ENCODE peak calls at places on chromosome 21, in eight cellular contexts. One of them, this sample, is unnamed.

GRCh38 chr21:37849703-37850102 is 66.6 kb downstream of the KCNJ6 start:
- DNase-seq in heart right ventricle: no peak
- DNase-seq in suprapubic skin: no peak
- DNase-seq in CD8-positive, alpha-beta T cell: no peak
- DNase-seq in choroid plexus epithelial cell: peak; percentile 83
- DNase-seq in endothelial cell: no peak
- DNase-seq in body of pancreas: no peak
- DNase-seq in fibroblast of the aortic adventitia: peak; percentile 73
- DNase-seq in this sample: no peak

GRCh38 chr21:32693581-32693980 is 34.2 kb downstream of the SYNJ1 start:
- DNase-seq in endothelial cell: no peak
- DNase-seq in suprapubic skin: no peak
- DNase-seq in choroid plexus epithelial cell: no peak
- DNase-seq in body of pancreas: no peak
- DNase-seq in fibroblast of the aortic adventitia: no peak
- DNase-seq in heart right ventricle: no peak
- DNase-seq in CD8-positive, alpha-beta T cell: no peak
- DNase-seq in this sample: no peak

GRCh38 chr21:42319368-42319767 is 4.2 kb upstream of the TFF3 start:
- DNase-seq in suprapubic skin: no peak
- DNase-seq in choroid plexus epithelial cell: no peak
- DNase-seq in fibroblast of the aortic adventitia: no peak
- DNase-seq in body of pancreas: no peak
- DNase-seq in CD8-positive, alpha-beta T cell: peak; percentile 46
- DNase-seq in endothelial cell: no peak
- DNase-seq in heart right ventricle: no peak
- DNase-seq in this sample: peak; percentile 78

GRCh38 chr21:43772368-43772870 is 3.7 kb downstream of the CSTB start:
- DNase-seq in endothelial cell: no peak
- DNase-seq in choroid plexus epithelial cell: no peak
- DNase-seq in body of pancreas: no peak
- DNase-seq in suprapubic skin: no peak
- DNase-seq in heart right ventricle: no peak
- DNase-seq in fibroblast of the aortic adventitia: no peak
- DNase-seq in CD8-positive, alpha-beta T cell: no peak
- DNase-seq in this sample: no peak

GRCh38 chr21:43644609-43645008 is 14.7 kb downstream of the HSF2BP start:
- DNase-seq in body of pancreas: no peak
- DNase-seq in CD8-positive, alpha-beta T cell: no peak
- DNase-seq in suprapubic skin: no peak
- DNase-seq in endothelial cell: no peak
- DNase-seq in heart right ventricle: no peak
- DNase-seq in choroid plexus epithelial cell: peak; percentile 61
- DNase-seq in fibroblast of the aortic adventitia: peak; percentile 44
- DNase-seq in this sample: no peak

GRCh38 chr21:21463456-21463855 is 465.2 kb downstream of the NCAM2 start:
- DNase-seq in CD8-positive, alpha-beta T cell: no peak
- DNase-seq in fibroblast of the aortic adventitia: peak; percentile 3
- DNase-seq in heart right ventricle: no peak
- DNase-seq in body of pancreas: no peak
- DNase-seq in suprapubic skin: no peak
- DNase-seq in choroid plexus epithelial cell: peak; percentile 36
- DNase-seq in endothelial cell: peak; percentile 8
- DNase-seq in this sample: no peak

GRCh38 chr21:42562816-42563215 is 49.2 kb downstream of the SLC37A1 start:
- DNase-seq in endothelial cell: no peak
- DNase-seq in choroid plexus epithelial cell: no peak
- DNase-seq in body of pancreas: peak; percentile 5
- DNase-seq in suprapubic skin: peak; percentile 50
- DNase-seq in fibroblast of the aortic adventitia: no peak
- DNase-seq in CD8-positive, alpha-beta T cell: no peak
- DNase-seq in heart right ventricle: no peak
- DNase-seq in this sample: no peak

GRCh38 chr21:39115659-39116235 is 67.5 kb downstream of the PSMG1 start:
- DNase-seq in CD8-positive, alpha-beta T cell: no peak
- DNase-seq in fibroblast of the aortic adventitia: no peak
- DNase-seq in endothelial cell: no peak
- DNase-seq in body of pancreas: no peak
- DNase-seq in heart right ventricle: no peak
- DNase-seq in choroid plexus epithelial cell: no peak
- DNase-seq in suprapubic skin: no peak
- DNase-seq in this sample: no peak

GRCh38 chr21:18373631-18374030 is 30.0 kb downstream of the TMPRSS15 start:
- DNase-seq in suprapubic skin: no peak
- DNase-seq in choroid plexus epithelial cell: no peak
- DNase-seq in body of pancreas: no peak
- DNase-seq in fibroblast of the aortic adventitia: no peak
- DNase-seq in CD8-positive, alpha-beta T cell: no peak
- DNase-seq in endothelial cell: no peak
- DNase-seq in heart right ventricle: no peak
- DNase-seq in this sample: no peak

GRCh38 chr21:43284238-43284637 is 115.4 kb downstream of the CRYAA start:
- DNase-seq in choroid plexus epithelial cell: no peak
- DNase-seq in body of pancreas: no peak
- DNase-seq in heart right ventricle: no peak
- DNase-seq in CD8-positive, alpha-beta T cell: no peak
- DNase-seq in suprapubic skin: no peak
- DNase-seq in fibroblast of the aortic adventitia: no peak
- DNase-seq in endothelial cell: no peak
- DNase-seq in this sample: no peak

GRCh38 chr21:14300074-14300473 is 82.9 kb downstream of the HSPA13 start:
- DNase-seq in body of pancreas: no peak
- DNase-seq in endothelial cell: no peak
- DNase-seq in choroid plexus epithelial cell: no peak
- DNase-seq in heart right ventricle: no peak
- DNase-seq in suprapubic skin: no peak
- DNase-seq in fibroblast of the aortic adventitia: no peak
- DNase-seq in CD8-positive, alpha-beta T cell: no peak
- DNase-seq in this sample: no peak

GRCh38 chr21:43910460-43910859 is 45.4 kb downstream of the AGPAT3 start:
- DNase-seq in suprapubic skin: peak; percentile 31
- DNase-seq in choroid plexus epithelial cell: no peak
- DNase-seq in body of pancreas: no peak
- DNase-seq in endothelial cell: no peak
- DNase-seq in CD8-positive, alpha-beta T cell: no peak
- DNase-seq in fibroblast of the aortic adventitia: no peak
- DNase-seq in heart right ventricle: no peak
- DNase-seq in this sample: no peak

GRCh38 chr21:41636636-41637625 is 129.0 kb upstream of the TMPRSS2 start:
- DNase-seq in fibroblast of the aortic adventitia: no peak
- DNase-seq in endothelial cell: no peak
- DNase-seq in choroid plexus epithelial cell: no peak
- DNase-seq in suprapubic skin: peak; percentile 61
- DNase-seq in heart right ventricle: no peak
- DNase-seq in CD8-positive, alpha-beta T cell: no peak
- DNase-seq in body of pancreas: no peak
- DNase-seq in this sample: no peak

GRCh38 chr21:43851593-43851992 is 13.4 kb upstream of the AGPAT3 start:
- DNase-seq in choroid plexus epithelial cell: no peak
- DNase-seq in CD8-positive, alpha-beta T cell: no peak
- DNase-seq in endothelial cell: no peak
- DNase-seq in body of pancreas: no peak
- DNase-seq in heart right ventricle: no peak
- DNase-seq in fibroblast of the aortic adventitia: no peak
- DNase-seq in suprapubic skin: no peak
- DNase-seq in this sample: no peak

GRCh38 chr21:39030127-39030884 is 152.9 kb downstream of the PSMG1 start:
- DNase-seq in suprapubic skin: no peak
- DNase-seq in heart right ventricle: no peak
- DNase-seq in fibroblast of the aortic adventitia: no peak
- DNase-seq in body of pancreas: no peak
- DNase-seq in CD8-positive, alpha-beta T cell: no peak
- DNase-seq in endothelial cell: no peak
- DNase-seq in choroid plexus epithelial cell: no peak
- DNase-seq in this sample: no peak

GRCh38 chr21:33121715-33122475 is 52.0 kb downstream of the OLIG1 start:
- DNase-seq in heart right ventricle: no peak
- DNase-seq in choroid plexus epithelial cell: peak; percentile 20
- DNase-seq in endothelial cell: no peak
- DNase-seq in body of pancreas: no peak
- DNase-seq in CD8-positive, alpha-beta T cell: no peak
- DNase-seq in suprapubic skin: no peak
- DNase-seq in fibroblast of the aortic adventitia: peak; percentile 18
- DNase-seq in this sample: no peak

GRCh38 chr21:45695086-45695485 is 51.6 kb downstream of the PCBP3 start:
- DNase-seq in CD8-positive, alpha-beta T cell: no peak
- DNase-seq in heart right ventricle: no peak
- DNase-seq in choroid plexus epithelial cell: peak; percentile 7
- DNase-seq in suprapubic skin: no peak
- DNase-seq in endothelial cell: peak; percentile 30
- DNase-seq in body of pancreas: no peak
- DNase-seq in fibroblast of the aortic adventitia: no peak
- DNase-seq in this sample: no peak
- TF ChIP-seq CTCF in CD8-positive, alpha-beta T cell: no peak
- TF ChIP-seq CTCF in heart right ventricle: no peak
- TF ChIP-seq CTCF in choroid plexus epithelial cell: peak; percentile 29
- TF ChIP-seq CTCF in suprapubic skin: no peak
- TF ChIP-seq CTCF in endothelial cell: no peak
- TF ChIP-seq CTCF in body of pancreas: no peak
- TF ChIP-seq CTCF in fibroblast of the aortic adventitia: no peak
- TF ChIP-seq CTCF in this sample: peak; percentile 16

DNA sequence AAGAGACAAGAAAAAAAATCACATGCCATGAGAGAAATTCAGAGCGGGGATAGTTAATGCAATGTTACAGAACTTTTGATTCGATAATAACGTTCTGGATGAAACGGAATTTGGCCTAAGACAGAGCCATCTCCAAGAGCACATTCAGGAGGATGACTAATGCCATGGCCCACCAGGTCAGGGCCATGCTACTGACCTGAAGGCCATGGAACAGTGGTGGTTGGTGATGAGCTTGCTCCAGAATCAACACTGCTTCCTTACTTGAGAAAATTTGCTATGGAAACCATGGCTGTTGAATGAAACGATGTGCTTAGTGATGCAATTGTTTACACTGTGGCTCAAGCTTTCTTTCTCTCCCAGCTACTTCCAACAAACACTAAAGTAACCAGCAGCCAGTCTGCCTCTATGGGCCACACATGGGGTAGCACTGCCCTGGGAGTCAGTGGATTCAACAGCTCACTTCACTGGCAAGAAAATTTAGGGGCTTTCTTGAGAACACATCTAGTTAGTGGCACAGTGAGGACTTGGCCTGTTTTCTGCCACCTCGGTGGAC is 299.1 kb downstream of the PCP4 start:
- DNase-seq in endothelial cell: no peak
- DNase-seq in choroid plexus epithelial cell: no peak
- DNase-seq in CD8-positive, alpha-beta T cell: no peak
- DNase-seq in fibroblast of the aortic adventitia: no peak
- DNase-seq in body of pancreas: no peak
- DNase-seq in heart right ventricle: no peak
- DNase-seq in suprapubic skin: no peak
- DNase-seq in this sample: no peak
- TF ChIP-seq CTCF in endothelial cell: no peak
- TF ChIP-seq CTCF in choroid plexus epithelial cell: no peak
- TF ChIP-seq CTCF in CD8-positive, alpha-beta T cell: no peak
- TF ChIP-seq CTCF in fibroblast of the aortic adventitia: no peak
- TF ChIP-seq CTCF in body of pancreas: no peak
- TF ChIP-seq CTCF in heart right ventricle: no peak
- TF ChIP-seq CTCF in suprapubic skin: no peak
- TF ChIP-seq CTCF in this sample: no peak

DNA sequence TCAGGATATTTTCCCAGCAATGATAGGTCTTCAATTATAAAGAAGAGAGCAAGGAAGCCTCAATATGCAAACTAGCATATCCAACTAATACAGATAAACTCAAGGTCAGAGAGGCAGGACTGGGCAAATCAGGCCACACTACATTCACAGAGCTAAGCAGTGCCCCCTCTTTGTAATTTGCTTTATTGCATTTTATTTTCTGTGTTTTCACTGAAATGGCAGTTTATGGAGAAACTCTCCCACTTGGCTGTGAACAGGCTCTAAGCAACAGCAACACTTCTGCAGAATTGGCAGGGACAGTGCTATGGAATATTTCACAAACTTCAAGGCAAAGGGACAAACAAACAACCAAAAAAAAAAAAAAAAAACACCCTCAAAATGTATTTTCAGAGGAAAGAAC is 93.4 kb upstream of the SOD1 start:
- DNase-seq in CD8-positive, alpha-beta T cell: no peak
- DNase-seq in heart right ventricle: no peak
- DNase-seq in suprapubic skin: no peak
- DNase-seq in choroid plexus epithelial cell: peak; percentile 30
- DNase-seq in endothelial cell: no peak
- DNase-seq in fibroblast of the aortic adventitia: no peak
- DNase-seq in body of pancreas: no peak
- DNase-seq in this sample: no peak
- TF ChIP-seq CTCF in CD8-positive, alpha-beta T cell: no peak
- TF ChIP-seq CTCF in heart right ventricle: no peak
- TF ChIP-seq CTCF in suprapubic skin: no peak
- TF ChIP-seq CTCF in choroid plexus epithelial cell: peak; percentile 51
- TF ChIP-seq CTCF in endothelial cell: no peak
- TF ChIP-seq CTCF in fibroblast of the aortic adventitia: peak; percentile 12
- TF ChIP-seq CTCF in body of pancreas: no peak
- TF ChIP-seq CTCF in this sample: peak; percentile 42

DNA sequence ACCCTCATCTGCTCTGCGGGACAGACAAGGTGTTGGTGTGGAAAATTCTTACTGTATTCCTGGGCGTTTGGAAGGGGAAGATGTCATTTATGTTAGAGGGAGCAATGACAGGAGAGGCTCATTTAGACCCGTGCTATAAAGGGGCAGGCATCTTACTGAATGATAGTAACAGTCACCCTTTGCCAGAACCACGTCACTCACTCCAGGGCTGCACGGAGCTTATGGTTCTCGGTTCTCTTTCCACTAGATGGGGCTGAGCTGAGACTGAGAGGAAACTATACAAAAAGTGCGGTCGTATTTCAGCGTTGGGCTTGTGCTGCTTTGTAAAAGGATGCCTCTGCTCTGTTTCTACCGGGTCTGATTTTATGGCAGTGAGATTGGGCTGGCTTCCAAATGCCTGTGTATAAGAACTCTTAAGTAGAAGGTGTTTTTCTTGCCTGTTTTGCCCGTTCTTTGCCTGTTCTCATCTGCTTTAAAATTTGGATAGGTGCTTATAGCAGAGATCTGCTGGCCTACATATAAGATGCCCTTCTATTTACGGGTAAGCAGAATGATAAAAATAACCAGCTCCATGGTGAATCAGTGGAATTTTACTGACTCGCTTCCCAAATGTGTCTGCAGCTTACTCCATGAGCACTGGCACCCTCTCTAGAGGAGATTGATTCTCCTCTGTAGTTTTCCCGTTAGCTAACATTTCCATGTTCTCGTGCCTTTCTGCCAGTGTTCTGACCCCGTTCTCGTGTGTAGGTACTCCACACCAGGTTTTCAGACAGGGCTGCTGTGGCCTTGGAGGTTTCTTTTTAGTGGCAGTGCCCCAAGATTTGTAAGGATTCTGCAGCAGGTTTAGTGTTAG is 55.9 kb downstream of the MRPS6 start:
- DNase-seq in heart right ventricle: peak; percentile 41
- DNase-seq in fibroblast of the aortic adventitia: peak; percentile 88
- DNase-seq in endothelial cell: peak; percentile 21
- DNase-seq in CD8-positive, alpha-beta T cell: peak; percentile 69
- DNase-seq in choroid plexus epithelial cell: peak; percentile 95
- DNase-seq in body of pancreas: peak; percentile 52
- DNase-seq in suprapubic skin: no peak
- DNase-seq in this sample: peak; percentile 85
- TF ChIP-seq CTCF in heart right ventricle: peak; percentile 60
- TF ChIP-seq CTCF in fibroblast of the aortic adventitia: peak; percentile 67
- TF ChIP-seq CTCF in endothelial cell: no peak
- TF ChIP-seq CTCF in CD8-positive, alpha-beta T cell: peak; percentile 47
- TF ChIP-seq CTCF in choroid plexus epithelial cell: peak; percentile 82
- TF ChIP-seq CTCF in body of pancreas: peak; percentile 21
- TF ChIP-seq CTCF in suprapubic skin: peak; percentile 27
- TF ChIP-seq CTCF in this sample: peak; percentile 70